ENCODE peak calls at places on chromosomes 3 and 15, in ten cellular contexts. I is renal cortical epithelial cell, W is dorsolateral prefrontal cortex, G is HTR-8/SVneo, H is transverse colon, R is head of caudate nucleus, J is MCF 10A, K is HFFc6, A is NCI-H460, P is H54. V is an unnamed sample.
A peak's percentile ranks its signal among the peaks of the same experiment; 100 is the strongest.

GRCh38 chr15:101434032-101434920 is 55.2 kb downstream of the PCSK6 start:
- DNase-seq in I (no peak), W (no peak), G (no peak), H (no peak), R (no peak), J (peak; percentile 39), K (no peak), A (no peak), P (no peak), V (no peak)

GRCh38 chr15:37907136-37907535 is 27.3 kb upstream of the TMCO5A start:
- DNase-seq in I (peak; percentile 54), W (no peak), G (no peak), H (no peak), R (no peak), J (peak; percentile 39), K (no peak), A (no peak), P (no peak), V (no peak)

GRCh38 chr3:12336099-12336498 is 47.2 kb downstream of the PPARG start:
- DNase-seq in I (peak; percentile 43), W (no peak), G (no peak), H (no peak), R (no peak), J (no peak), K (no peak), A (no peak), P (no peak), V (no peak)

GRCh38 chr3:113166719-113167492 is 44.5 kb upstream of the BOC start:
- DNase-seq in I (peak; percentile 43), W (peak; percentile 40), G (peak; percentile 34), H (peak; percentile 43), R (peak; percentile 15), J (peak; percentile 22), K (peak; percentile 69), A (no peak), P (no peak), V (no peak)

GRCh38 chr15:69973102-69973714 is 124.5 kb downstream of the TLE3 start:
- DNase-seq in I (peak; percentile 68), W (no peak), G (peak; percentile 77), H (no peak), R (no peak), J (peak; percentile 80), K (peak; percentile 16), A (peak; percentile 44), P (no peak), V (no peak)

GRCh38 chr3:170844377-170844776 is 25.6 kb downstream of the RPL22L1 start:
- DNase-seq in I (no peak), W (no peak), G (no peak), H (no peak), R (no peak), J (no peak), K (no peak), A (no peak), P (no peak), V (no peak)

GRCh38 chr15:35616436-35617271 is 70.7 kb upstream of the DPH6 start:
- DNase-seq in I (no peak), W (no peak), G (no peak), H (no peak), R (no peak), J (no peak), K (no peak), A (no peak), P (no peak), V (no peak)

GRCh38 chr3:190534386-190534785 is 20.5 kb downstream of the IL1RAP start:
- DNase-seq in I (no peak), W (no peak), G (no peak), H (no peak), R (no peak), J (peak; percentile 59), K (no peak), A (no peak), P (no peak), V (no peak)

GRCh38 chr3:181610083-181610972 is 101.4 kb upstream of the SOX2 start:
- DNase-seq in I (no peak), W (no peak), G (no peak), H (no peak), R (no peak), J (no peak), K (no peak), A (no peak), P (no peak), V (no peak)

GRCh38 chr3:178517665-178518366 is 18.4 kb upstream of the KCNMB2 start:
- DNase-seq in I (no peak), W (no peak), G (no peak), H (no peak), R (no peak), J (no peak), K (no peak), A (no peak), P (no peak), V (no peak)

GRCh38 chr3:30203301-30203700 is 403.1 kb upstream of the TGFBR2 start:
- DNase-seq in I (no peak), W (no peak), G (no peak), H (no peak), R (no peak), J (no peak), K (peak; percentile 74), A (no peak), P (no peak), V (no peak)

GRCh38 chr3:33278106-33278672 is 947 bp downstream of the FBXL2 start:
- DNase-seq in I (peak; percentile 9), W (no peak), G (no peak), H (no peak), R (no peak), J (peak; percentile 37), K (peak; percentile 6), A (no peak), P (no peak), V (no peak)

GRCh38 chr15:67520276-67520975 is 505 bp upstream of the C15orf61 start:
- DNase-seq in I (peak; percentile 23), W (no peak), G (no peak), H (no peak), R (no peak), J (no peak), K (no peak), A (no peak), P (no peak), V (no peak)

GRCh38 chr3:39000008-39000450 is 51.7 kb downstream of the SCN11A start:
- DNase-seq in I (peak; percentile 78), W (no peak), G (peak; percentile 51), H (no peak), R (no peak), J (peak; percentile 55), K (peak; percentile 74), A (peak; percentile 48), P (no peak), V (peak; percentile 40)

GRCh38 chr15:56973463-56973862 is 55.0 kb downstream of the TCF12 start:
- DNase-seq in I (peak; percentile 58), W (no peak), G (no peak), H (no peak), R (no peak), J (no peak), K (no peak), A (no peak), P (no peak), V (no peak)

GRCh38 chr15:41961803-41962202 is 10.6 kb downstream of the EHD4 start:
- DNase-seq in I (no peak), W (no peak), G (no peak), H (no peak), R (no peak), J (no peak), K (no peak), A (no peak), P (no peak), V (no peak)